ENCODE peak calls at places on chromosomes 1 and 21, in six cellular contexts. I is occipital lobe; Q is lower lobe of right lung; V is activated T-helper 1 cell treated with anti-CD3 and anti-CD28 coated beads, Interleukin-2, amount 50 U/mL, for 16 hours; H is amniotic stem cell; Z is NCI-H774. T is an unnamed sample.

GRCh38 chr1:149987297-149987595 is 23.3 kb downstream of the OTUD7B start:
- DNase-seq in I (no peak), Q (no peak), V (no peak), H (no peak), Z (no peak), T (no peak)

GRCh38 chr1:45863117-45863670 is 59.8 kb downstream of the MAST2 start:
- DNase-seq in I (no peak), Q (no peak), V (no peak), H (no peak), Z (peak; percentile 68), T (no peak)

GRCh38 chr1:228457017-228457395 is 30.2 kb upstream of the RNF187 start:
- DNase-seq in I (no peak), Q (no peak), V (no peak), H (no peak), Z (no peak), T (no peak)

GRCh38 chr1:155941845-155942507 is 538 bp downstream of the RXFP4 start:
- DNase-seq in I (no peak), Q (no peak), V (no peak), H (no peak), Z (no peak), T (no peak)

GRCh38 chr1:42046772-42047552 is 106.2 kb upstream of the GUCA2B start:
- DNase-seq in I (no peak), Q (no peak), V (no peak), H (no peak), Z (peak; percentile 86), T (no peak)

GRCh38 chr1:16109571-16109970 is 36.1 kb upstream of the FAM131C start:
- DNase-seq in I (no peak), Q (no peak), V (no peak), H (no peak), Z (no peak), T (no peak)

GRCh38 chr1:221230605-221231004 is 351.4 kb downstream of the HLX start:
- DNase-seq in I (no peak), Q (no peak), V (no peak), H (no peak), Z (peak; percentile 43), T (no peak)

GRCh38 chr1:112706505-112707216 is at the start of gene RHOC:
- DNase-seq in I (no peak), Q (peak; percentile 82), V (no peak), H (no peak), Z (peak; percentile 77), T (no peak)

GRCh38 chr1:88800382-88801051 is 90.8 kb downstream of the GTF2B start:
- DNase-seq in I (no peak), Q (no peak), V (no peak), H (no peak), Z (no peak), T (no peak)

GRCh38 chr1:67040405-67040804 is 13.5 kb downstream of the SLC35D1 start:
- DNase-seq in I (no peak), Q (no peak), V (no peak), H (no peak), Z (no peak), T (no peak)

GRCh38 chr1:27405074-27405473 is 12.7 kb downstream of the GPR3 start:
- DNase-seq in I (no peak), Q (no peak), V (no peak), H (no peak), Z (no peak), T (no peak)

GRCh38 chr1:21291184-21291583 is 921 bp upstream of the ECE1 start:
- DNase-seq in I (no peak), Q (no peak), V (no peak), H (no peak), Z (no peak), T (no peak)

GRCh38 chr1:54397090-54397591 is 9.1 kb downstream of the SSBP3 start:
- DNase-seq in I (no peak), Q (no peak), V (no peak), H (no peak), Z (no peak), T (no peak)

GRCh38 chr21:46366091-46366490 is 42.1 kb downstream of the PCNT start:
- DNase-seq in I (no peak), Q (no peak), V (no peak), H (no peak), Z (no peak), T (no peak)

GRCh38 chr1:47591801-47592200 is 154.0 kb downstream of the FOXD2 start:
- DNase-seq in I (no peak), Q (no peak), V (no peak), H (no peak), Z (no peak), T (no peak)

GRCh38 chr1:201582261-201582951 is 43.5 kb downstream of the NAV1 start:
- DNase-seq in I (no peak), Q (peak; percentile 37), V (no peak), H (no peak), Z (no peak), T (no peak)

GRCh38 chr1:29684141-29684540 is 447.8 kb downstream of the PTPRU start:
- DNase-seq in I (no peak), Q (no peak), V (no peak), H (no peak), Z (no peak), T (no peak)

GRCh38 chr1:81998165-81998564 is 197.4 kb downstream of the ADGRL2 start:
- DNase-seq in I (no peak), Q (no peak), V (no peak), H (no peak), Z (no peak), T (no peak)

GRCh38 chr1:187921426-187921825 is 1092.7 kb downstream of the PLA2G4A start:
- DNase-seq in I (no peak), Q (no peak), V (no peak), H (no peak), Z (no peak), T (no peak)

GRCh38 chr21:34517491-34518245 is 5.7 kb upstream of the KCNE1 start:
- DNase-seq in I (no peak), Q (no peak), V (no peak), H (no peak), Z (no peak), T (no peak)

GRCh38 chr1:198749279-198749678 is 110.4 kb downstream of the PTPRC start:
- DNase-seq in I (no peak), Q (no peak), V (no peak), H (no peak), Z (no peak), T (no peak)

GRCh38 chr1:232301246-232301645 is 328.7 kb downstream of the SIPA1L2 start:
- DNase-seq in I (no peak), Q (no peak), V (no peak), H (no peak), Z (no peak), T (no peak)

GRCh38 chr1:243407284-243408018 is 151.6 kb downstream of the SDCCAG8 start:
- DNase-seq in I (no peak), Q (no peak), V (no peak), H (peak; percentile 14), Z (no peak), T (no peak)

GRCh38 chr1:212774584-212774983 is 17.0 kb downstream of the NSL1 start:
- DNase-seq in I (no peak), Q (no peak), V (no peak), H (no peak), Z (no peak), T (no peak)

GRCh38 chr1:150764617-150765090 is 924 bp downstream of the CTSS start:
- DNase-seq in I (no peak), Q (no peak), V (no peak), H (peak; percentile 37), Z (no peak), T (no peak)

GRCh38 chr1:157995575-157996169 is 2.2 kb downstream of the KIRREL1 start:
- DNase-seq in I (no peak), Q (no peak), V (no peak), H (no peak), Z (no peak), T (no peak)

GRCh38 chr1:191707288-191707687 is 451.0 kb upstream of the RGS18 start:
- DNase-seq in I (no peak), Q (no peak), V (no peak), H (no peak), Z (no peak), T (no peak)

GRCh38 chr1:26184086-26184485 is 6.3 kb upstream of the CATSPER4 start:
- DNase-seq in I (no peak), Q (no peak), V (no peak), H (no peak), Z (no peak), T (no peak)

GRCh38 chr1:87951852-87952251 is 623.2 kb downstream of the LMO4 start:
- DNase-seq in I (no peak), Q (no peak), V (no peak), H (no peak), Z (no peak), T (no peak)

GRCh38 chr1:8711161-8711560 is 106.3 kb downstream of the RERE start:
- DNase-seq in I (no peak), Q (no peak), V (no peak), H (no peak), Z (no peak), T (no peak)

GRCh38 chr1:3553166-3553939 is 58.0 kb downstream of the MEGF6 start:
- DNase-seq in I (no peak), Q (no peak), V (no peak), H (no peak), Z (no peak), T (no peak)

GRCh38 chr1:117661027-117661426 is 55.2 kb downstream of the TENT5C start:
- DNase-seq in I (no peak), Q (no peak), V (no peak), H (no peak), Z (no peak), T (no peak)

GRCh38 chr1:68819190-68819829 is 322.4 kb upstream of the DEPDC1 start:
- DNase-seq in I (no peak), Q (no peak), V (no peak), H (no peak), Z (peak; percentile 23), T (no peak)

GRCh38 chr1:33460947-33461629 is 11.4 kb upstream of the ZSCAN20 start:
- DNase-seq in I (no peak), Q (no peak), V (no peak), H (no peak), Z (no peak), T (no peak)

GRCh38 chr1:22428672-22429071 is 23.0 kb upstream of the ZBTB40 start:
- DNase-seq in I (no peak), Q (no peak), V (no peak), H (no peak), Z (no peak), T (no peak)

GRCh38 chr21:31479714-31480113 is 135.7 kb upstream of the TIAM1 start:
- DNase-seq in I (no peak), Q (no peak), V (no peak), H (no peak), Z (no peak), T (no peak)

GRCh38 chr1:39272791-39273071 is 68.2 kb downstream of the MACF1 start:
- DNase-seq in I (no peak), Q (no peak), V (no peak), H (no peak), Z (peak; percentile 33), T (no peak)

GRCh38 chr1:202192770-202193613 is 607 bp upstream of the LGR6 start:
- DNase-seq in I (peak; percentile 11), Q (peak; percentile 74), V (peak; percentile 23), H (peak; percentile 42), Z (no peak), T (peak; percentile 43)